ENCODE peak calls at places on chromosomes 3 and 15, in nine cellular contexts. A is cardiac muscle cell, S is A549, X is heart right ventricle, W is neural progenitor cell, U is fibroblast of lung, K is mucosa of descending colon, R is colonic mucosa, P is tibial nerve. C is an unnamed sample. For H3K4me1, the result is how much of the 10 kb centered on the place peaks cover.

GRCh38 chr3:118436863-118437262 is 597.8 kb downstream of the IGSF11 start:
- DNase-seq in S (no peak), U (no peak), X (no peak), K (no peak), W (peak), P (no peak), R (no peak), A (no peak), C (no peak)

GRCh38 chr3:133992951-133993595 is 36.7 kb downstream of the SLCO2A1 start:
- DNase-seq in K (no peak), S (no peak), R (no peak), X (no peak), A (no peak), U (peak), W (no peak), P (no peak), C (no peak)

GRCh38 chr3:193928354-193929209 is 207.4 kb upstream of the HES1 start:
- DNase-seq in A (peak), W (no peak), P (no peak), S (peak), X (no peak), U (no peak), K (no peak), R (no peak), C (peak)

GRCh38 chr3:61830111-61830400 is 268.7 kb downstream of the PTPRG start:
- DNase-seq in S (no peak), W (no peak), P (no peak), R (no peak), U (peak), K (no peak), X (no peak), A (peak), C (no peak)

GRCh38 chr3:105473521-105474223 is 107.0 kb downstream of the ALCAM start:
- DNase-seq in R (no peak), X (no peak), U (peak), P (no peak), W (peak), K (no peak), S (no peak), A (peak), C (peak)

GRCh38 chr15:44033894-44034293 is 161.2 kb downstream of the FRMD5 start:
- DNase-seq in U (peak), A (peak), P (peak), X (no peak), W (no peak), K (no peak), S (no peak), R (no peak), C (no peak)

GRCh38 chr15:36778516-36778915 is 199.1 kb downstream of the CDIN1 start:
- DNase-seq in X (no peak), U (peak), P (no peak), A (no peak), K (no peak), W (no peak), R (no peak), S (no peak), C (no peak)

GRCh38 chr3:30693470-30694120 is 87.2 kb downstream of the TGFBR2 start:
- DNase-seq in S (peak), A (peak), W (peak), U (peak), K (no peak), X (no peak), P (no peak), R (peak), C (peak)

GRCh38 chr3:138861755-138862333 is 27.1 kb upstream of the PIK3CB start:
- DNase-seq in P (no peak), R (no peak), S (no peak), A (peak), X (no peak), W (peak), U (peak), K (no peak), C (no peak)

GRCh38 chr3:97838393-97838792 is 16.6 kb downstream of the CRYBG3 start:
- DNase-seq in A (no peak), S (no peak), W (no peak), R (no peak), U (no peak), K (no peak), P (no peak), X (no peak), C (no peak)

GRCh38 chr3:151347432-151347831 is 18.1 kb upstream of the P2RY13 start:
- DNase-seq in W (no peak), U (no peak), P (no peak), S (no peak), A (no peak), X (no peak), K (no peak), R (no peak), C (no peak)

GRCh38 chr3:16663852-16664712 is 58.9 kb upstream of the DAZL start:
- DNase-seq in X (no peak), A (no peak), W (peak), R (no peak), S (no peak), U (no peak), K (no peak), P (no peak), C (no peak)

GRCh38 chr15:39202641-39203040 is 378.2 kb upstream of the THBS1 start:
- DNase-seq in K (no peak), W (no peak), R (no peak), A (peak), X (no peak), U (peak), S (no peak), P (no peak), C (no peak)

GRCh38 chr3:57793737-57794187 is 37.7 kb downstream of the SLMAP start:
- DNase-seq in W (no peak), A (peak), R (no peak), P (no peak), X (no peak), K (no peak), U (peak), S (no peak), C (no peak)

GRCh38 chr3:125512135-125512920 is 7.7 kb downstream of the SNX4 start:
- DNase-seq in W (no peak), A (peak), S (no peak), P (no peak), K (no peak), U (peak), R (no peak), X (no peak), C (no peak)

GRCh38 chr3:64190517-64191515 is 34.5 kb downstream of the PRICKLE2 start:
- DNase-seq in A (peak), K (no peak), X (no peak), W (no peak), R (no peak), U (peak), S (peak), P (no peak), C (peak)

GRCh38 chr3:196623350-196623749 is 16.1 kb upstream of the NRROS start:
- DNase-seq in K (no peak), X (peak), A (no peak), U (no peak), R (no peak), S (no peak), W (no peak), P (no peak), C (no peak)

GRCh38 chr3:11072631-11073030 is 80.1 kb downstream of the SLC6A1 start:
- DNase-seq in A (peak), K (no peak), P (no peak), S (no peak), U (peak), W (no peak), X (no peak), R (no peak), C (no peak)

GRCh38 chr15:41476416-41477048 is 17.1 kb upstream of the ITPKA start:
- DNase-seq in A (peak), P (no peak), U (peak), W (no peak), R (no peak), S (no peak), K (no peak), X (no peak), C (no peak)
- H3K4me1 ChIP-seq in A (under half), P (under half), U (under half), W (under half), R (under half), S (under half), K (under half), X (under half), C (under half)

DNA sequence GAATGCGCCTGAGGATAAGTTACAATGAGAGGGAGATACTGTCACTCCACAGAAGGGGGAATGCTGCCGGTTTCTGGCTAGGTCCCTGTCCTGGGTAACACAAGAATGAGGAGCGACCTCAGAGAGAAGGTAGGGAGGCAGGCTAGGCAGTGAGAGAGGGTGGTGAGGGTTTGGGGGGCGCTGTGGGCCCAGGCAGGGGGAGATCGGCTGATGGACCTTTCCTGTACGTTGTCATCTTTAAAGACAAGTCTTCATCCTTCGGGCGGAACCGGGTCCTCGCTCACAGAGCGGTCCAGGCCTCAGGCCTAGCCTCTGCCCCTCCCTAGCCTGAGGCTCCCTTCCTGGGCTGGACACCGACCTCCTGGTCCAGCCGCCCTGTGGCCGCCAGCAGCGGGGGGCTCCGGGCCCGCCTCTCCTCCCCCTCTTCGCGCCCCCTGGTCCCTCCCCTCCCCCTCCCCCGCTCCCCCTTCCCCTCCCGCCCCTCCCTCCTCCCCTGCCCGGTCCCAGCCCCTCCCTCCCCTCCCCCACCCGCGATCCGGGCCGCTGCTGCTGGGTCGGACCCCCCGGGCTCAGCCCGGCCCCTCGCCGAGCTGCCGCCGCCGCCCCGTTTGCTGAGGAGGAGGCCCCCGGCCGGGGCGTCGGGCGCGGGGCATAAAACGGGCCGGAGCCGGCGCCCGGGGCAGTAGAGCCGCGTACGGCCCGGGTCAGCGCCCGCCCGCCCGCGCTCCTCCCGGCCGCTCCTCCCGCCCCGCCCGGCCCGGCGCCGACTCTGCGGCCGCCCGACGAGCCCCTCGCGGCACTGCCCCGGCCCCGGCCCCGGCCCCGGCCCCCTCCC is at the start of gene CHRD:
- DNase-seq in W (peak), X (peak), U (no peak), S (no peak), K (no peak), P (no peak), R (no peak), A (no peak), C (no peak)
- H3K4me3 ChIP-seq in W (peak), X (peak), U (no peak), S (peak), K (no peak), P (peak), R (peak), A (peak), C (peak)

GRCh38 chr3:162597221-162597620 is 1100.6 kb downstream of the OTOL1 start:
- DNase-seq in W (no peak), R (no peak), P (no peak), K (no peak), U (no peak), X (no peak), S (no peak), A (no peak), C (no peak)
- H3K4me1 ChIP-seq in W (under half), R (under half), P (under half), K (under half), U (under half), X (under half), S (under half), A (under half), C (under half)

DNA sequence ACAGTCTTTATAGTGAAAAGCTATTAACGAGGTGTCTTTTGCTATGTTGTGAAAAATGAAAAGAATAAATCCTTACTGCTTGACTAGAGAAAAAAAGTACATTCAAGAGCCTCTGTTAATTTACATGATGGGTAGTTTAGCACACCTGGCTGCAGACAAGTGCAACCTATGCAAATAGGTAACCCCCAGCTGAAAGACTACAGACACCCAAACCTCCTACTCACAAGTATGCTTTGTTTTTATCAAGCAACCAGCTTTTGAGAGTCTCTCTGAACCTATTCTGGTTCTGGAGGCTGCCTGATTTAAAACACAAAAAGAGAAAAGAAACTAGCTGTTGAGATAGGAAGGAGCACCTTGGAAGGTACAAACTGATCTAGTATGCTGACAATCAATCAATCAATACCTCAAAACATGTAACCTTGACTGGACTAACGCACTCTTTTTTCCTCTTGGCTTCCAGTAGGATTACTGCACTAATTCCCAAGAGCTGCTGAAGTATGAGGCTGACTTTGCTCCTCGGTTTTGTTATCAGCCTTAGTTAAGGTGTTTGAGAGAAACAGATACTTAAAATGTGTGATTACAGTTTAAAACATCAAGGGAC is 63.7 kb downstream of the OSBPL10 start:
- DNase-seq in W (no peak), K (no peak), A (no peak), S (no peak), R (no peak), U (peak), P (no peak), X (no peak), C (no peak)
- H3K4me3 ChIP-seq in W (no peak), K (no peak), A (no peak), S (no peak), R (no peak), U (no peak), P (no peak), X (no peak), C (no peak)

DNA sequence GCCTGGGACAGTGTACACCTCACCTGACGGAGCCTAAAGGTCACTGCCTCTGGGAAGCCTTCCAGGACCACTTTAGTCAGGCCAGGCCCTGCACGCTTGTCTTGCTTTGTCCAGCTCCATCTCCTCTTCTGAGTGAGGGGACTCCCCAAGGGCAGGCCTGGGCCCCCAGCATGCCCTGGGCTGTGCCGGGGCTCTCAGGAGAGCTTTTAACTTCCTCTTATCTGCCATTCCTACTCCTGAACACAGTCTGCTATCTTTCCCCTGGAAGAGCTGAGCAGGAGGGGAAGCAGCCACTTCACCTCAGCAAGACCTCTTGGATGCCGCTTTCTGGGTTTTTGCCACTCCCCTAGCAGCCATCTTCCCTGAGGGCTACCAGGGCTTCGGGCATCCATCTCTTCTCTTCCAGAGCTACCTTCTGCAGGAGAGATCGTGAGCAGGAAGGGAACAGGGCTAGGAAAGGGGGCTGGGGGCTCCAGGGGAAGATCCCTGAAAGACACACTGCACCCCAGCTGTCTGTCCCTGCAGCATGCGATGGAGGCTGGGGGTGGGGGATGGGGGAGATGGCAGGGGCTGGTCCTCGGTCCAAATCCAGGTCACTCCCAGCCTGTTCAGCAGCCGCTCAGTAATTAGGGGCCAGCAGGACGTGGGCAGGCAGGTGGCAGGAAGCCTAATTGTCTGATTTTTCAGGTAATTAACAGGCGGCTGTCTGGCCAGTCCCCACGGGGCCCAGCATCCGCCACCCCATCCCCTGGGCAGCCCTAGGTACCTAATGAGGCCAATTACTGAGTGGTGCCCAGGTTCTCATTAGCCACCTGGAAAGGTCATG is 19.9 kb upstream of the RPL29 start:
- DNase-seq in S (no peak), U (no peak), R (no peak), W (no peak), X (no peak), K (no peak), P (no peak), A (no peak), C (no peak)
- H3K4me1 ChIP-seq in S (under half), U (under half), R (under half), W (under half), X (half or more), K (under half), P (under half), A (half or more), C (under half)

GRCh38 chr3:182490601-182491485 is 302.5 kb upstream of the ATP11B start:
- DNase-seq in K (no peak), U (peak), X (no peak), R (peak), W (peak), A (peak), S (peak), P (no peak), C (peak)

GRCh38 chr3:182492536-182492935 is 300.8 kb upstream of the ATP11B start:
- DNase-seq in P (no peak), K (no peak), X (no peak), U (no peak), W (no peak), A (no peak), R (no peak), S (no peak), C (no peak)

GRCh38 chr3:182487048-182487447 is 306.3 kb upstream of the ATP11B start:
- DNase-seq in W (no peak), R (no peak), K (no peak), X (no peak), A (no peak), S (no peak), P (no peak), U (no peak), C (no peak)

GRCh38 chr3:182487621-182488020 is 305.7 kb upstream of the ATP11B start:
- DNase-seq in X (no peak), R (no peak), S (no peak), W (no peak), P (no peak), A (no peak), U (no peak), K (no peak), C (peak)

GRCh38 chr3:182491571-182491970 is 301.7 kb upstream of the ATP11B start:
- DNase-seq in W (no peak), K (no peak), X (no peak), A (no peak), S (no peak), P (no peak), U (no peak), R (no peak), C (no peak)
- H3K4me3 ChIP-seq in W (no peak), K (no peak), X (no peak), A (no peak), S (no peak), P (no peak), U (no peak), R (no peak), C (no peak)

GRCh38 chr3:14438929-14439328 is 36.5 kb downstream of the SLC6A6 start:
- DNase-seq in P (no peak), X (no peak), U (no peak), K (no peak), A (no peak), R (no peak), S (no peak), W (no peak), C (no peak)
- H3K4me1 ChIP-seq in P (under half), X (half or more), U (under half), K (under half), A (under half), R (under half), S (half or more), W (under half), C (under half)

DNA sequence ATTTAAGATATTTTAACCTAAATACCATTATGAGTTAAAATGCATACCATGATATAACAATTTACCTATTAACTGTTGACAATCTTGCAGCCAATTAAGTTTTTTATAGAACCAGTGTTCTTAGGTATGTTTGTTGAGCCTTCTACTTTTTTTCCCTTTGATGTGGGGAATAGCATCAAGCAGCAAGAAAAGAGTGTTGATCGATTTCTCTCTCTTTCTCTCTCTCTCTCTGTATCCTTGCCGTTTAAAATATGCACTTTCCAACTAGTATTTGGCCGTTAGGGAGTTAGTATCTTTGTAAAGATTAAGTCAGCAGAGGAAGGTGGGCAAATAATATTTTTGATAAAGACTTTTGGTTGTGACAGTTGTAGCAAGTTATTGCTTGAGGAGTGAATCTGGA is 5.9 kb downstream of the CHD2 start:
- DNase-seq in K (no peak), U (no peak), P (no peak), X (no peak), W (no peak), R (no peak), S (no peak), A (no peak), C (peak)
- H3K4me3 ChIP-seq in K (no peak), U (peak), P (peak), X (no peak), W (peak), R (no peak), S (peak), A (peak), C (no peak)

DNA sequence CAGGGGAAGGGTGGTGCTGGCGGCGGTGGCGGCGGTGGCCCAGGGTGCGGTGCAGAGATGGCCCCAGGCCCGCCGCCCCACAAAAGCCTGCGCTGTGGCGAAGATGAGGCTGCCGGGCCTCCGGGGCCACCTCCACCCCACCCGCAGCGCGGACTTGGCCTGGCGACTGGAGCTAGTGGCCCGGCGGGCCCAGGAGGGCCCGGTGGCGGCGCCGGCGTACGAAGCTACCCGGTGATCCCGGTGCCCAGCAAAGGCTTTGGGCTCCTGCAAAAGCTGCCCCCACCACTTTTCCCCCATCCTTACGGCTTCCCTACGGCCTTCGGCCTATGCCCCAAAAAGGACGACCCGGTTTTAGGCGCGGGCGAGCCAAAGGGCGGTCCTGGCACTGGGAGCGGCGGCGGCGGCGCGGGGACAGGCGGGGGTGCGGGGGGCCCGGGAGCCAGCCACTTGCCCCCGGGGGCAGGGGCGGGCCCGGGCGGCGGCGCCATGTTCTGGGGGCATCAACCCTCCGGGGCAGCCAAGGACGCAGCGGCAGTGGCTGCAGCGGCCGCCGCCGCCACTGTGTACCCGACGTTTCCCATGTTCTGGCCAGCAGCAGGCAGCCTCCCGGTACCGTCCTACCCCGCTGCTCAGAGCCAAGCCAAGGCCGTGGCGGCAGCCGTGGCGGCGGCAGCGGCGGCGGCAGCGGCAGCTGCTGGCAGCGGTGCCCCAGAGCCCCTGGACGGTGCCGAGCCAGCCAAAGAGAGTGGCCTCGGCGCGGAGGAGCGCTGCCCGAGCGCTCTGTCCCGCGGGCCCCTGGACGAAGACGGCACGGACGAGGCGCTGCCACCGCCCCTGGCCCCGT is 1.6 kb downstream of the SKOR1 start:
- DNase-seq in X (no peak), W (peak), S (no peak), P (no peak), R (no peak), A (no peak), K (no peak), U (no peak), C (no peak)
- H3K4me1 ChIP-seq in X (half or more), W (half or more), S (under half), P (under half), R (under half), A (under half), K (under half), U (under half), C (under half)

GRCh38 chr3:183265157-183265642 is 12.1 kb downstream of the B3GNT5 start:
- DNase-seq in A (peak), R (no peak), K (peak), P (no peak), S (no peak), U (peak), X (peak), W (peak), C (no peak)
- H3K4me3 ChIP-seq in A (no peak), R (no peak), K (no peak), P (peak), S (no peak), U (no peak), X (no peak), W (peak), C (no peak)

C was measured in SJSA1.